ENCODE peak calls at places on chromosomes 12 and 14, in five cellular contexts. One of them, this sample, is unnamed.

GRCh38 chr12:97168804-97169203 is 261.7 kb downstream of the NEDD1 start:
- DNase-seq in Calu3: no peak
- DNase-seq in D341Med: no peak
- DNase-seq in heart left ventricle: no peak
- DNase-seq in head of caudate nucleus: no peak
- DNase-seq in this sample: no peak

GRCh38 chr14:90454041-90455000 is 57.5 kb downstream of the CALM1 start:
- DNase-seq in Calu3: peak; percentile 95
- DNase-seq in D341Med: peak; percentile 63
- DNase-seq in heart left ventricle: peak; percentile 81
- DNase-seq in head of caudate nucleus: peak; percentile 98
- DNase-seq in this sample: peak; percentile 98

GRCh38 chr14:70916300-70916699 is 9.0 kb downstream of the PCNX1 start:
- DNase-seq in Calu3: no peak
- DNase-seq in D341Med: no peak
- DNase-seq in heart left ventricle: no peak
- DNase-seq in head of caudate nucleus: no peak
- DNase-seq in this sample: no peak

GRCh38 chr14:68691031-68691864 is 101.6 kb downstream of the ZFP36L1 start:
- DNase-seq in Calu3: no peak
- DNase-seq in D341Med: no peak
- DNase-seq in heart left ventricle: no peak
- DNase-seq in head of caudate nucleus: peak; percentile 71
- DNase-seq in this sample: peak; percentile 68

GRCh38 chr14:100022772-100023451 is 42.3 kb upstream of the EVL start:
- DNase-seq in Calu3: no peak
- DNase-seq in D341Med: no peak
- DNase-seq in heart left ventricle: no peak
- DNase-seq in head of caudate nucleus: no peak
- DNase-seq in this sample: no peak

GRCh38 chr12:52573306-52573705 is 337 bp downstream of the KRT74 start:
- DNase-seq in Calu3: no peak
- DNase-seq in D341Med: no peak
- DNase-seq in heart left ventricle: no peak
- DNase-seq in head of caudate nucleus: no peak
- DNase-seq in this sample: no peak

GRCh38 chr12:105862163-105862821 is 276.5 kb downstream of the NUAK1 start:
- DNase-seq in Calu3: no peak
- DNase-seq in D341Med: no peak
- DNase-seq in heart left ventricle: no peak
- DNase-seq in head of caudate nucleus: no peak
- DNase-seq in this sample: no peak

GRCh38 chr12:51358496-51358895 is 12.0 kb upstream of the CELA1 start:
- DNase-seq in Calu3: no peak
- DNase-seq in D341Med: no peak
- DNase-seq in heart left ventricle: no peak
- DNase-seq in head of caudate nucleus: no peak
- DNase-seq in this sample: no peak

GRCh38 chr12:70449074-70449757 is 83.1 kb downstream of the KCNMB4 start:
- DNase-seq in Calu3: peak; percentile 70
- DNase-seq in D341Med: no peak
- DNase-seq in heart left ventricle: no peak
- DNase-seq in head of caudate nucleus: no peak
- DNase-seq in this sample: no peak

GRCh38 chr12:67650127-67650495 is 1.6 kb downstream of the DYRK2 start:
- DNase-seq in Calu3: peak; percentile 48
- DNase-seq in D341Med: peak; percentile 37
- DNase-seq in heart left ventricle: peak; percentile 57
- DNase-seq in head of caudate nucleus: no peak
- DNase-seq in this sample: no peak

GRCh38 chr14:74518221-74518620 is 24.7 kb downstream of the ISCA2 start:
- DNase-seq in Calu3: no peak
- DNase-seq in D341Med: no peak
- DNase-seq in heart left ventricle: peak; percentile 22
- DNase-seq in head of caudate nucleus: no peak
- DNase-seq in this sample: no peak

GRCh38 chr14:75141967-75142366 is 15.1 kb upstream of the NEK9 start:
- DNase-seq in Calu3: peak; percentile 19
- DNase-seq in D341Med: peak; percentile 45
- DNase-seq in heart left ventricle: no peak
- DNase-seq in head of caudate nucleus: no peak
- DNase-seq in this sample: no peak

GRCh38 chr14:32450919-32451675 is 122.0 kb downstream of the AKAP6 start:
- DNase-seq in Calu3: no peak
- DNase-seq in D341Med: no peak
- DNase-seq in heart left ventricle: no peak
- DNase-seq in head of caudate nucleus: no peak
- DNase-seq in this sample: no peak

GRCh38 chr12:127509066-127509778 is 757.7 kb upstream of the TMEM132C start:
- DNase-seq in Calu3: no peak
- DNase-seq in D341Med: no peak
- DNase-seq in heart left ventricle: no peak
- DNase-seq in head of caudate nucleus: no peak
- DNase-seq in this sample: no peak

This sample was measured in H9.